ENCODE peak calls at places on chromosomes 13 and 19, in ten cellular contexts. One of them, this sample, is unnamed.

GRCh38 chr13:59914556-59914955 is 249.2 kb downstream of the DIAPH3 start:
- DNase-seq in body of pancreas: no peak
- DNase-seq in MM.1S: no peak
- DNase-seq in ovary: no peak
- DNase-seq in uterus: no peak
- DNase-seq in CD8-positive, alpha-beta T cell: no peak
- DNase-seq in IMR-90: peak; percentile 68
- DNase-seq in HepG2: no peak
- DNase-seq in pancreas: no peak
- DNase-seq in thoracic aorta: no peak
- DNase-seq in this sample: no peak

GRCh38 chr13:29594310-29594709 is 1.2 kb downstream of the SLC7A1 start:
- DNase-seq in thoracic aorta: no peak
- DNase-seq in pancreas: no peak
- DNase-seq in uterus: peak; percentile 40
- DNase-seq in CD8-positive, alpha-beta T cell: peak; percentile 24
- DNase-seq in IMR-90: peak; percentile 91
- DNase-seq in ovary: peak; percentile 28
- DNase-seq in MM.1S: peak; percentile 12
- DNase-seq in body of pancreas: peak; percentile 64
- DNase-seq in HepG2: peak; percentile 81
- DNase-seq in this sample: no peak

GRCh38 chr19:16216744-16217670 is 19.3 kb downstream of the AP1M1 start:
- DNase-seq in IMR-90: no peak
- DNase-seq in thoracic aorta: no peak
- DNase-seq in MM.1S: no peak
- DNase-seq in HepG2: no peak
- DNase-seq in ovary: no peak
- DNase-seq in CD8-positive, alpha-beta T cell: peak; percentile 62
- DNase-seq in uterus: no peak
- DNase-seq in body of pancreas: no peak
- DNase-seq in pancreas: peak; percentile 55
- DNase-seq in this sample: no peak

GRCh38 chr13:40539954-40540706 is 126.3 kb downstream of the FOXO1 start:
- DNase-seq in thoracic aorta: no peak
- DNase-seq in HepG2: peak; percentile 96
- DNase-seq in CD8-positive, alpha-beta T cell: no peak
- DNase-seq in pancreas: no peak
- DNase-seq in body of pancreas: no peak
- DNase-seq in ovary: no peak
- DNase-seq in MM.1S: no peak
- DNase-seq in IMR-90: peak; percentile 52
- DNase-seq in uterus: no peak
- DNase-seq in this sample: no peak

GRCh38 chr13:51832471-51833152 is 12.4 kb downstream of the TMEM272 start:
- DNase-seq in thoracic aorta: no peak
- DNase-seq in ovary: no peak
- DNase-seq in MM.1S: no peak
- DNase-seq in IMR-90: peak; percentile 8
- DNase-seq in HepG2: no peak
- DNase-seq in uterus: no peak
- DNase-seq in body of pancreas: peak; percentile 47
- DNase-seq in CD8-positive, alpha-beta T cell: peak; percentile 61
- DNase-seq in pancreas: no peak
- DNase-seq in this sample: no peak

GRCh38 chr19:2399582-2399981 is 27.8 kb downstream of the TIMM13 start:
- DNase-seq in HepG2: no peak
- DNase-seq in thoracic aorta: no peak
- DNase-seq in CD8-positive, alpha-beta T cell: no peak
- DNase-seq in pancreas: no peak
- DNase-seq in IMR-90: no peak
- DNase-seq in MM.1S: no peak
- DNase-seq in ovary: no peak
- DNase-seq in body of pancreas: no peak
- DNase-seq in uterus: no peak
- DNase-seq in this sample: no peak

GRCh38 chr13:23289917-23290357 is 109.2 kb downstream of the SGCG start:
- DNase-seq in CD8-positive, alpha-beta T cell: no peak
- DNase-seq in thoracic aorta: no peak
- DNase-seq in ovary: no peak
- DNase-seq in HepG2: no peak
- DNase-seq in uterus: no peak
- DNase-seq in IMR-90: peak; percentile 47
- DNase-seq in body of pancreas: no peak
- DNase-seq in pancreas: no peak
- DNase-seq in MM.1S: no peak
- DNase-seq in this sample: no peak

GRCh38 chr19:4568884-4569283 is 9.4 kb upstream of the SEMA6B start:
- DNase-seq in thoracic aorta: no peak
- DNase-seq in HepG2: no peak
- DNase-seq in MM.1S: no peak
- DNase-seq in IMR-90: no peak
- DNase-seq in CD8-positive, alpha-beta T cell: no peak
- DNase-seq in uterus: no peak
- DNase-seq in ovary: no peak
- DNase-seq in body of pancreas: no peak
- DNase-seq in pancreas: no peak
- DNase-seq in this sample: no peak

GRCh38 chr13:75357576-75358295 is 124.2 kb downstream of the TBC1D4 start:
- DNase-seq in pancreas: no peak
- DNase-seq in IMR-90: peak; percentile 68
- DNase-seq in uterus: no peak
- DNase-seq in HepG2: peak; percentile 69
- DNase-seq in MM.1S: peak; percentile 62
- DNase-seq in thoracic aorta: no peak
- DNase-seq in body of pancreas: peak; percentile 32
- DNase-seq in ovary: no peak
- DNase-seq in CD8-positive, alpha-beta T cell: peak; percentile 46
- DNase-seq in this sample: no peak

GRCh38 chr19:10420444-10421239 is at the start of gene PDE4A:
- DNase-seq in IMR-90: no peak
- DNase-seq in thoracic aorta: no peak
- DNase-seq in ovary: no peak
- DNase-seq in uterus: no peak
- DNase-seq in CD8-positive, alpha-beta T cell: peak; percentile 68
- DNase-seq in body of pancreas: no peak
- DNase-seq in HepG2: no peak
- DNase-seq in pancreas: peak; percentile 81
- DNase-seq in MM.1S: peak; percentile 78
- DNase-seq in this sample: no peak

GRCh38 chr19:49327878-49328544 is 3.0 kb upstream of the SLC6A16 start:
- DNase-seq in ovary: no peak
- DNase-seq in uterus: no peak
- DNase-seq in CD8-positive, alpha-beta T cell: peak; percentile 47
- DNase-seq in IMR-90: peak; percentile 23
- DNase-seq in MM.1S: peak; percentile 58
- DNase-seq in HepG2: peak; percentile 21
- DNase-seq in pancreas: no peak
- DNase-seq in thoracic aorta: no peak
- DNase-seq in body of pancreas: no peak
- DNase-seq in this sample: peak; percentile 31

GRCh38 chr19:41928754-41929535 is 696 bp upstream of the ERFL start:
- DNase-seq in ovary: no peak
- DNase-seq in pancreas: no peak
- DNase-seq in IMR-90: no peak
- DNase-seq in uterus: no peak
- DNase-seq in body of pancreas: peak; percentile 24
- DNase-seq in CD8-positive, alpha-beta T cell: no peak
- DNase-seq in MM.1S: no peak
- DNase-seq in thoracic aorta: no peak
- DNase-seq in HepG2: no peak
- DNase-seq in this sample: no peak

GRCh38 chr19:52786078-52786463 is 520 bp downstream of the ZNF600 start:
- DNase-seq in IMR-90: no peak
- DNase-seq in uterus: peak; percentile 21
- DNase-seq in HepG2: no peak
- DNase-seq in thoracic aorta: no peak
- DNase-seq in pancreas: peak; percentile 58
- DNase-seq in MM.1S: no peak
- DNase-seq in body of pancreas: peak; percentile 19
- DNase-seq in CD8-positive, alpha-beta T cell: no peak
- DNase-seq in ovary: peak; percentile 13
- DNase-seq in this sample: no peak

GRCh38 chr13:40186041-40186440 is 480.4 kb downstream of the FOXO1 start:
- DNase-seq in HepG2: no peak
- DNase-seq in MM.1S: no peak
- DNase-seq in pancreas: no peak
- DNase-seq in CD8-positive, alpha-beta T cell: no peak
- DNase-seq in body of pancreas: no peak
- DNase-seq in IMR-90: no peak
- DNase-seq in uterus: no peak
- DNase-seq in ovary: no peak
- DNase-seq in thoracic aorta: no peak
- DNase-seq in this sample: no peak

GRCh38 chr19:45076029-45076850 is at the start of gene ZNF296:
- DNase-seq in HepG2: peak; percentile 75
- DNase-seq in body of pancreas: peak; percentile 88
- DNase-seq in uterus: peak; percentile 51
- DNase-seq in CD8-positive, alpha-beta T cell: peak; percentile 78
- DNase-seq in ovary: no peak
- DNase-seq in MM.1S: peak; percentile 94
- DNase-seq in thoracic aorta: no peak
- DNase-seq in pancreas: peak; percentile 90
- DNase-seq in IMR-90: no peak
- DNase-seq in this sample: no peak
- H3K27ac ChIP-seq in HepG2: peak within 1 kb of the TSS; percentile 66
- H3K27ac ChIP-seq in body of pancreas: peak within 1 kb of the TSS; percentile 65
- H3K27ac ChIP-seq in uterus: no peak within 1 kb of the TSS
- H3K27ac ChIP-seq in CD8-positive, alpha-beta T cell: peak within 1 kb of the TSS; percentile 14
- H3K27ac ChIP-seq in ovary: no peak within 1 kb of the TSS
- H3K27ac ChIP-seq in MM.1S: peak within 1 kb of the TSS; percentile 76
- H3K27ac ChIP-seq in thoracic aorta: peak within 1 kb of the TSS; percentile 38
- H3K27ac ChIP-seq in pancreas: peak within 1 kb of the TSS; percentile 46
- H3K27ac ChIP-seq in IMR-90: no peak within 1 kb of the TSS
- H3K27ac ChIP-seq in this sample: peak within 1 kb of the TSS; percentile 43

GRCh38 chr19:46927893-46928292 is 67.1 kb downstream of the ARHGAP35 start:
- DNase-seq in body of pancreas: no peak
- DNase-seq in ovary: no peak
- DNase-seq in uterus: no peak
- DNase-seq in CD8-positive, alpha-beta T cell: no peak
- DNase-seq in MM.1S: peak; percentile 19
- DNase-seq in pancreas: no peak
- DNase-seq in HepG2: no peak
- DNase-seq in thoracic aorta: no peak
- DNase-seq in IMR-90: no peak
- DNase-seq in this sample: no peak

GRCh38 chr19:46926201-46927071 is 65.6 kb downstream of the ARHGAP35 start:
- DNase-seq in ovary: no peak
- DNase-seq in uterus: no peak
- DNase-seq in HepG2: no peak
- DNase-seq in IMR-90: no peak
- DNase-seq in pancreas: no peak
- DNase-seq in thoracic aorta: no peak
- DNase-seq in body of pancreas: no peak
- DNase-seq in CD8-positive, alpha-beta T cell: no peak
- DNase-seq in MM.1S: no peak
- DNase-seq in this sample: peak; percentile 30

GRCh38 chr19:46931197-46931596 is 70.4 kb downstream of the ARHGAP35 start:
- DNase-seq in body of pancreas: no peak
- DNase-seq in IMR-90: no peak
- DNase-seq in thoracic aorta: no peak
- DNase-seq in MM.1S: no peak
- DNase-seq in HepG2: no peak
- DNase-seq in CD8-positive, alpha-beta T cell: no peak
- DNase-seq in uterus: no peak
- DNase-seq in pancreas: no peak
- DNase-seq in ovary: no peak
- DNase-seq in this sample: no peak

GRCh38 chr19:46927106-46927505 is 66.3 kb downstream of the ARHGAP35 start:
- DNase-seq in pancreas: no peak
- DNase-seq in HepG2: no peak
- DNase-seq in body of pancreas: no peak
- DNase-seq in thoracic aorta: no peak
- DNase-seq in IMR-90: no peak
- DNase-seq in CD8-positive, alpha-beta T cell: no peak
- DNase-seq in ovary: no peak
- DNase-seq in uterus: no peak
- DNase-seq in MM.1S: no peak
- DNase-seq in this sample: peak; percentile 12

GRCh38 chr19:46928951-46929350 is 68.2 kb downstream of the ARHGAP35 start:
- DNase-seq in HepG2: no peak
- DNase-seq in ovary: no peak
- DNase-seq in body of pancreas: no peak
- DNase-seq in CD8-positive, alpha-beta T cell: no peak
- DNase-seq in thoracic aorta: no peak
- DNase-seq in pancreas: no peak
- DNase-seq in MM.1S: no peak
- DNase-seq in IMR-90: peak; percentile 27
- DNase-seq in uterus: no peak
- DNase-seq in this sample: no peak
- H3K4me1 ChIP-seq in HepG2: peaks cover 55% of the 10 kb centered on the region
- H3K4me1 ChIP-seq in ovary: peaks cover 9% of the 10 kb centered on the region
- H3K4me1 ChIP-seq in body of pancreas: peaks cover 21% of the 10 kb centered on the region
- H3K4me1 ChIP-seq in CD8-positive, alpha-beta T cell: peaks cover 20% of the 10 kb centered on the region
- H3K4me1 ChIP-seq in thoracic aorta: peaks cover 82% of the 10 kb centered on the region
- H3K4me1 ChIP-seq in pancreas: peaks cover 26% of the 10 kb centered on the region
- H3K4me1 ChIP-seq in MM.1S: peaks cover 45% of the 10 kb centered on the region
- H3K4me1 ChIP-seq in IMR-90: peaks cover 30% of the 10 kb centered on the region
- H3K4me1 ChIP-seq in uterus: peaks cover 12% of the 10 kb centered on the region
- H3K4me1 ChIP-seq in this sample: peaks cover 33% of the 10 kb centered on the region

DNA sequence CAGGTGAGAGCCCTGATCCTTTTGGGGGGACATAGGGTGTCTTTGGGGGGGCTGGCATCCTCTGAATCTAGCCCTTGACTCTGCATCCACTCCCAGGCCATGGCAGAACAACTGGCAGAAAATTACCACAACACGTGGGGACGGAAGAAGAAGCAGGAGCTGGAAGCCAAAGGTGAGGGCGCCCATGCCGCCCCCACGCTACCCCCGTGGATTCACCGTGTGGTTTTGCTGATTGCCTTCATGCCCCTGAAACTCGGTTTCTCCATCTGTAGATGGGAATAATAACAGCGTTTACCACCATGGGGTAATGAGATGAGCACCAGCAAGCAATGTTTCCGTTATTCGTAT is 72.9 kb downstream of the RYR1 start:
- DNase-seq in thoracic aorta: no peak
- DNase-seq in CD8-positive, alpha-beta T cell: no peak
- DNase-seq in IMR-90: no peak
- DNase-seq in HepG2: no peak
- DNase-seq in uterus: no peak
- DNase-seq in ovary: no peak
- DNase-seq in pancreas: no peak
- DNase-seq in MM.1S: no peak
- DNase-seq in body of pancreas: no peak
- DNase-seq in this sample: no peak
- H3K27me3 ChIP-seq in thoracic aorta: no peaks in the 10 kb centered on the region
- H3K27me3 ChIP-seq in CD8-positive, alpha-beta T cell: no peaks in the 10 kb centered on the region
- H3K27me3 ChIP-seq in IMR-90: peaks cover 12% of the 10 kb centered on the region
- H3K27me3 ChIP-seq in HepG2: peaks cover 20% of the 10 kb centered on the region
- H3K27me3 ChIP-seq in uterus: no peaks in the 10 kb centered on the region
- H3K27me3 ChIP-seq in ovary: no peaks in the 10 kb centered on the region
- H3K27me3 ChIP-seq in pancreas: no peaks in the 10 kb centered on the region
- H3K27me3 ChIP-seq in MM.1S: peaks cover 50% of the 10 kb centered on the region
- H3K27me3 ChIP-seq in body of pancreas: no peaks in the 10 kb centered on the region
- H3K27me3 ChIP-seq in this sample: no peaks in the 10 kb centered on the region

DNA sequence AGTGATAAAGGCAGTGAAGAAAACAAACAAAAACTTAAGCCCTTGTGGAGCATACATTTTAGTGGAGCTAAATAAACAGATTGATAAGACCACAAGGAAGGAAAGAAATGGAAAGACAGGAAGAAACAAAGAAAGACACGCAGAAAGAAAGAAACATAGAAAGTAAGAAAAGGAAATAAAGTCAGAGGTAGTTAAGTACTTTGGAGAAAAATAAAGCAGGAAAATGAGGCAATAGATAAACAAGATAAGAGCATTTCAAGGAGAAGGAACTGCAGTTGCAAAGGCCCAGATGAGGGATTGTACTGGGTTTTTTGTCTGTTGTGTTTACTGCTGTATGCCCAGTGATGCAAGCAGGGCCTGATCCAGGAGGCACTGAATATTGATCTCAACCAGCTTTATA is 1.0 kb downstream of the NFKBIB start:
- DNase-seq in IMR-90: no peak
- DNase-seq in uterus: no peak
- DNase-seq in ovary: no peak
- DNase-seq in HepG2: no peak
- DNase-seq in thoracic aorta: no peak
- DNase-seq in CD8-positive, alpha-beta T cell: no peak
- DNase-seq in pancreas: no peak
- DNase-seq in MM.1S: no peak
- DNase-seq in body of pancreas: no peak
- DNase-seq in this sample: no peak
- H3K27ac ChIP-seq in IMR-90: no peak overlapping the region
- H3K27ac ChIP-seq in uterus: no peak overlapping the region
- H3K27ac ChIP-seq in ovary: no peak overlapping the region
- H3K27ac ChIP-seq in HepG2: peak overlapping the region; percentile 73
- H3K27ac ChIP-seq in thoracic aorta: no peak overlapping the region
- H3K27ac ChIP-seq in CD8-positive, alpha-beta T cell: no peak overlapping the region
- H3K27ac ChIP-seq in pancreas: peak overlapping the region; percentile 82
- H3K27ac ChIP-seq in MM.1S: peak overlapping the region; percentile 43
- H3K27ac ChIP-seq in body of pancreas: peak overlapping the region; percentile 93
- H3K27ac ChIP-seq in this sample: no peak overlapping the region

This sample was measured in ascending aorta.